ENCODE peak calls at places on chromosome 9, in nine cellular contexts. V is A549, E is psoas muscle, Y is H9, A is sigmoid colon, O is SK-N-SH, P is WERI-Rb-1, I is right lobe of liver, L is SJSA1. K is an unnamed sample.

GRCh38 chr9:5947912-5948311 is 57.2 kb downstream of the MLANA start:
- DNase-seq in V (no peak), E (no peak), Y (no peak), A (no peak), O (no peak), P (no peak), I (no peak), L (no peak), K (no peak)

GRCh38 chr9:33139421-33140228 is 27.5 kb downstream of the B4GALT1 start:
- DNase-seq in V (no peak), E (peak; percentile 85), Y (no peak), A (peak; percentile 93), O (no peak), P (peak; percentile 94), I (peak; percentile 98), L (no peak), K (no peak)

GRCh38 chr9:131657456-131657855 is 82.4 kb downstream of the RAPGEF1 start:
- DNase-seq in V (no peak), E (no peak), Y (no peak), A (no peak), O (no peak), P (no peak), I (no peak), L (no peak), K (no peak)

GRCh38 chr9:12699529-12699928 is 6.3 kb downstream of the TYRP1 start:
- DNase-seq in V (no peak), E (no peak), Y (no peak), A (no peak), O (no peak), P (no peak), I (no peak), L (no peak), K (no peak)

GRCh38 chr9:135768516-135769218 is 66.7 kb downstream of the KCNT1 start:
- DNase-seq in V (no peak), E (no peak), Y (no peak), A (no peak), O (no peak), P (no peak), I (no peak), L (no peak), K (no peak)

GRCh38 chr9:130128251-130128650 is 44.0 kb upstream of the NCS1 start:
- DNase-seq in V (no peak), E (no peak), Y (no peak), A (no peak), O (no peak), P (no peak), I (no peak), L (peak; percentile 17), K (no peak)

GRCh38 chr9:127791085-127791484 is 5.3 kb downstream of the CDK9 start:
- DNase-seq in V (peak; percentile 31), E (no peak), Y (no peak), A (no peak), O (no peak), P (no peak), I (no peak), L (no peak), K (no peak)

GRCh38 chr9:127905788-127906191 is 6.4 kb upstream of the ST6GALNAC6 start:
- DNase-seq in V (no peak), E (no peak), Y (no peak), A (no peak), O (no peak), P (no peak), I (no peak), L (no peak), K (no peak)

GRCh38 chr9:15430920-15431844 is 8.5 kb downstream of the SNAPC3 start:
- DNase-seq in V (no peak), E (no peak), Y (no peak), A (no peak), O (peak; percentile 19), P (no peak), I (no peak), L (no peak), K (peak; percentile 47)

GRCh38 chr9:130972957-130973685 is 34.1 kb upstream of the FIBCD1 start:
- DNase-seq in V (no peak), E (no peak), Y (peak; percentile 27), A (no peak), O (no peak), P (no peak), I (no peak), L (no peak), K (peak; percentile 60)

GRCh38 chr9:19231126-19232035 is 888 bp downstream of the DENND4C start:
- DNase-seq in V (peak; percentile 20), E (no peak), Y (no peak), A (peak; percentile 69), O (peak; percentile 20), P (no peak), I (no peak), L (peak; percentile 9), K (no peak)

GRCh38 chr9:108386859-108387384 is 468.9 kb downstream of the ACTL7B start:
- DNase-seq in V (no peak), E (no peak), Y (no peak), A (no peak), O (no peak), P (no peak), I (no peak), L (peak; percentile 3), K (no peak)

GRCh38 chr9:2502760-2503159 is 118.8 kb upstream of the VLDLR start:
- DNase-seq in V (no peak), E (no peak), Y (no peak), A (no peak), O (no peak), P (no peak), I (no peak), L (no peak), K (no peak)

GRCh38 chr9:5982352-5982751 is 33.1 kb downstream of the RANBP6 start:
- DNase-seq in V (no peak), E (no peak), Y (no peak), A (no peak), O (no peak), P (no peak), I (no peak), L (no peak), K (no peak)

GRCh38 chr9:27523141-27523540 is 949 bp upstream of the IFNK start:
- DNase-seq in V (no peak), E (no peak), Y (no peak), A (no peak), O (no peak), P (no peak), I (no peak), L (no peak), K (no peak)

DNA sequence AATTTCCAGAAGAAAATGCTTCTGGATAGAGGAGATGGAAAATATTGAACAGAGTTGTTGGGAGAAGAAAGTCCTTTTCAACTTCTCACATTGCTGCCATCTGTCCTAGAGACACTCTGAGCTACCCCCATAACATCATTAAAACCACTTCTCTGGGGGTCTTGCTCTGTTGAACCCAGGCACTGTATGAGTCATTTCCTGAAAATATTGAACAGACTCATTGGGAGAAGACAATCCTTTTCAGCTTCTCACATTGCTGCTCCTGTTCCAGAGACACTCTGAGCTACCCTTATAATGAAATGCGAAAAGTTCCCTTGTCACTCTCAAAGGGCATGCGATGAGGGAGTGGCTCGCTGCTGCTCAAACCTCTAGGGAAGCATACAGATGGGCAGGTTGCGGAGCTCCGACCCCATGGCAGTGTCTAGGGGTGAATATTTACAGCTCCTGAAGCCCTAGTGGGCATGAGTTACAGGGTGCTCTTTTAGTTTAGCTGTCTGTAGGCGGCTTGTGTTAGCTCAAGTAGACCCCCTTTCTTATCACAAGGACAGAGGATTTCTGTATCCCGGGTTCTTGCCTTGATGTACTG is 90.7 kb downstream of the CDKN2A start:
- DNase-seq in V (no peak), E (no peak), Y (no peak), A (no peak), O (no peak), P (no peak), I (no peak), L (no peak), K (no peak)
- H3K9me3 ChIP-seq in V (no peaks in the 10 kb centered on the region), E (peaks cover 18% of the 10 kb centered on the region), Y (no peaks in the 10 kb centered on the region), A (peaks cover 7% of the 10 kb centered on the region), O (peaks cover 5% of the 10 kb centered on the region), P (no peaks in the 10 kb centered on the region), I (no peaks in the 10 kb centered on the region), L (no peaks in the 10 kb centered on the region), K (peaks cover 12% of the 10 kb centered on the region)

DNA sequence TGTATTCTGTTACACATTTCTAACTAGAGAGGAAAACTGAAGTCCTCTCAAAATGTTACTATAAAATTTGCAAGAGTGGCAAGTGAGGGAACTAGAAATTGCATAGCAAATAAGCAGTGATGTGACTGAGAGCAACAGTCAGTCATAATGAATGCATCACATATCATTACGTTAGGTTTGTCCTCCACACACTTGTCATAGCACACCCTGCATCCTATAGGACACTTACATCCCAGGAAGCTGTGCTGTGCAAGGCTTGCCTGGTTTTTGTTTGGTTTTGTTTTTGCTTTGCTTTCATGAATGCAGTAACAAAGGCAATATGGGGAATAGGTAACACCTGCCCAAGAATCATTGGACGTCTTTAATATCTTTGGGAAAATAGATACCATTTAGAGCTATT is 10.8 kb downstream of the NFIB start:
- DNase-seq in V (no peak), E (no peak), Y (no peak), A (no peak), O (no peak), P (no peak), I (no peak), L (no peak), K (no peak)
- H3K27ac ChIP-seq in V (no peak overlapping the region), E (peak overlapping the region; percentile 99), Y (no peak overlapping the region), A (peak overlapping the region; percentile 46), O (peak overlapping the region; percentile 74), P (no peak overlapping the region), I (peak overlapping the region; percentile 34), L (no peak overlapping the region), K (no peak overlapping the region)

DNA sequence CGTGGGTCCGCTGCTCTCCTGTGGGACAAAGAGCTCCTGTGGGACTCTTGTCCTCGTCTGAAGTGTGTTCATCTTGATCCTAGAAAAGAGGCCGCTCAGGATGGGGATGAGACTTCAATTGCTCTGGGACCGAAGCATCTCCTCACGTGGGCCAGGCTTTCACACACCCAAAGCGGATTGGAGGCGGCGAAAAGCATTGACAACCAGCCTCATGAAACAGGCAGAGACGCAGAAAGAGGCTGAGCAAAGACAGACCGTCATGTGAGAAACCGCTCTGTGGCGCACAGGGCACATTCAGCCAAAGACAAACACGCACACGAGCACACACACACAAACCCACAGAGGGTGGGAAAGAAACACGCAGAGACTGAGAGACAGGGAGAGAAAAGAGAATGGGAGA is 479.5 kb downstream of the SPATA31A7 start:
- DNase-seq in V (no peak), E (no peak), Y (peak; percentile 5), A (no peak), O (no peak), P (no peak), I (no peak), L (no peak), K (no peak)
- H3K9me3 ChIP-seq in V (peaks cover 2% of the 10 kb centered on the region), E (no peaks in the 10 kb centered on the region), Y (peaks cover 90% of the 10 kb centered on the region), A (no peaks in the 10 kb centered on the region), O (no peaks in the 10 kb centered on the region), P (no peaks in the 10 kb centered on the region), I (no peaks in the 10 kb centered on the region), L (no peaks in the 10 kb centered on the region), K (peaks cover 18% of the 10 kb centered on the region)

DNA sequence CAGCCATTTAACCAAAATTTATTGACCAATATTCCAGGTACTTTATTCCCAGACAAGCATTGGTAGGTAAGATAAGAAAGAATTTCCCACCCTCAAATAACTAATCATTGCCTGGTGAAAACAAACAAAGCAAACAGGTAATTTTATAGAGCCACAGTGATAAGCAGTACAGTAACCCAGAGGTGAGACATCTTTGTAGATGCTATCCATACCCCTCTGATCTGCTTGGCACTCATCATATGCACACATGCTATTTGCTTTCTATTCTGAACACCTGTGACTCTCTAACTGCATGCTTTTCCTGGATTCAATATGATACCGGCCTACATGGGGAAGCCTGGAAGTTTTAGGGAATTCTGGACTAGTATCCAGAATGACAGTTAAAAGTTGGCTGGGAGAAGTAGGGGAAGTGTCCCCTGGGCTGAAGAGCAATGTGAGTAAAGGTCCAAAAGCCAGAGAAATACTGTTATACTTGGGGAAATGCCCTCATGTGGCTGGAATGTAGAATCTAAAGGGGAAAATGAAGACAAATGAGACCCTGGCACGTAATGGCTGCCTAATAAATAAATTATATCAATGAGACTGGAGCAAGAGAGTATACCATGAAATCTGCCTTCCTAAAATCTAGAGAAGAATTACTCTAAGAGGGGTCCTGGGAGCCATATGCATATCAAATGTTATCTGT is 243.8 kb upstream of the ADAMTSL1 start:
- DNase-seq in V (no peak), E (no peak), Y (no peak), A (no peak), O (no peak), P (no peak), I (no peak), L (no peak), K (no peak)
- H3K27ac ChIP-seq in V (no peak overlapping the region), E (no peak overlapping the region), Y (no peak overlapping the region), A (no peak overlapping the region), O (no peak overlapping the region), P (no peak overlapping the region), I (no peak overlapping the region), L (no peak overlapping the region), K (no peak overlapping the region)